ENCODE peak calls at places on chromosomes 2 and 18, in nine cellular contexts. L is tibial artery, D is GM06990, Q is thoracic aorta, R is HCT116, X is breast epithelium, O is HepG2, T is uterus, J is PC-9. P is an unnamed sample.

GRCh38 chr18:72410399-72410798 is 133.7 kb downstream of the CBLN2 start:
- DNase-seq in Q (no peak), O (no peak), T (no peak), R (no peak), X (no peak), D (no peak), J (no peak), L (no peak), P (peak; percentile 62)

GRCh38 chr18:46148810-46149209 is 44.6 kb downstream of the HAUS1 start:
- DNase-seq in L (peak; percentile 38), Q (no peak), J (peak; percentile 66), T (peak; percentile 15), X (no peak), D (no peak), R (no peak), O (peak; percentile 59), P (peak; percentile 60)

GRCh38 chr2:8435608-8436007 is 246.2 kb upstream of the ID2 start:
- DNase-seq in X (no peak), J (no peak), Q (no peak), R (no peak), O (no peak), T (no peak), L (no peak), D (no peak), P (no peak)

GRCh38 chr18:35618703-35619102 is 37.2 kb downstream of the GALNT1 start:
- DNase-seq in L (no peak), Q (no peak), R (no peak), J (no peak), D (no peak), X (no peak), T (no peak), O (no peak), P (no peak)

GRCh38 chr2:62281661-62282060 is 85.7 kb downstream of the B3GNT2 start:
- DNase-seq in Q (no peak), X (no peak), T (no peak), D (no peak), J (no peak), L (no peak), O (no peak), R (no peak), P (no peak)

GRCh38 chr18:44681611-44682010 is 923 bp downstream of the SETBP1 start:
- DNase-seq in D (no peak), T (no peak), X (no peak), L (no peak), R (no peak), Q (no peak), O (no peak), J (no peak), P (no peak)

GRCh38 chr2:107992069-107992468 is 5.7 kb downstream of the SLC5A7 start:
- DNase-seq in O (no peak), X (no peak), J (peak; percentile 68), Q (no peak), T (no peak), R (no peak), L (no peak), D (no peak), P (no peak)

GRCh38 chr18:54767094-54767493 is 61.2 kb upstream of the RAB27B start:
- DNase-seq in R (no peak), L (no peak), J (peak; percentile 98), Q (no peak), X (no peak), D (no peak), T (no peak), O (peak; percentile 62), P (no peak)

GRCh38 chr18:1573732-1574131 is 669.1 kb downstream of the ADCYAP1 start:
- DNase-seq in J (no peak), X (no peak), O (no peak), L (no peak), R (no peak), T (no peak), Q (no peak), D (no peak), P (no peak)

GRCh38 chr2:88600038-88600465 is 27.2 kb downstream of the EIF2AK3 start:
- DNase-seq in R (peak; percentile 97), T (no peak), D (peak; percentile 86), Q (no peak), L (no peak), X (no peak), O (peak; percentile 90), J (peak; percentile 98), P (peak; percentile 95)

GRCh38 chr18:26777316-26778053 is 88.0 kb downstream of the AQP4 start:
- DNase-seq in O (no peak), X (no peak), Q (no peak), L (no peak), J (no peak), R (no peak), T (no peak), D (no peak), P (no peak)

GRCh38 chr2:234981197-234982095 is 29.6 kb downstream of the SH3BP4 start:
- DNase-seq in D (no peak), J (peak; percentile 100), T (peak; percentile 72), R (peak; percentile 73), X (no peak), L (peak; percentile 74), Q (peak; percentile 75), O (peak; percentile 94), P (no peak)

GRCh38 chr2:88489181-88489580 is 36.7 kb upstream of the FOXI3 start:
- DNase-seq in J (no peak), R (peak; percentile 13), Q (no peak), X (no peak), D (no peak), T (no peak), O (no peak), L (no peak), P (no peak)

GRCh38 chr2:234137400-234138014 is 87.0 kb downstream of the SPP2 start:
- DNase-seq in O (no peak), R (no peak), L (no peak), T (no peak), X (no peak), Q (no peak), J (peak; percentile 98), D (no peak), P (no peak)

DNA sequence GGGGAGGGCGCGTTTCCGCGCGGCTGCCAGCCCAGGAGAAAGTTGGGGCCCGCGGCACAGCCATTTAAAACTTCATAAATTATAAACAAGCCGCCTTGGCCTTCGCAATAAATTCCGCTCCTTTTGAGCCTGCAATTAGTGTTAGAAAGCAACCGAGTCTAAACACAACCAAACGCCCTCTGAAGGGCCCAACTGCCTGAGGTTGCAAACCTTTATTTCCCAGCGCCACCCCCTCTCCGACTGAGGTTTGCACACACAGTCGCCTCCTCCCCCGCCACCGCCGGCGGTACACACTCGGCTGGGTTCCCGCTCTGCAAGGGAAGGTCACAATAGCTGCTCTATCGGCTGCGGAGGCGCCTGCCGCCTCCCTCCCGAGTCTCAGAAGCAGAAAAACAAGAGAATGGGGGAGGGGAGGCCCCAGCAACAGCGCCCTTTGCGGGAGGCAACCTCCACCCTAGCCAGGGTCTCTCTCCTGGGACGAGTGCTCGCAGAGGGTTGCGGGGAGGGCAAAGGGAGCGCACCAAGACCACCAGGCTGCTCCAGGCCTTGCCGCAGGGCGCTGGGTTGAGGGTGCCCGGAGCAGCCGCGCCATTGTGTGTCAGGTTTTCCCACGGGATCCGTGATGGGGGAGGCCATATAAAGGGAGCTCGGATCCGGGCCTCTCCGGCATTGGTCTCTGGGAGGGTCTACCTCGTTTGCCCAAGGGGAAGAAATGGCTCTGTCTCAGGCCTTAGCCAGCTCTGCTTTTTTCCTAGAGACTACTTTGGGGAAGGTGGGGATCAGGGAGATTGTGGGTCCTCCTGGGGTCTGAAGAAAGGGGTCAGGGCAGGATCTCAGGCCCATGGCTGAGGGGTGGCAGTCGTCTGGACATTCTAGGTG is 13.4 kb upstream of the HOXD1 start:
- DNase-seq in T (peak; percentile 71), D (no peak), X (no peak), Q (no peak), O (no peak), J (no peak), L (no peak), R (no peak), P (no peak)
- H3K27me3 ChIP-seq in T (no peaks in the 10 kb centered on the region), D (no peaks in the 10 kb centered on the region), X (peaks cover 92% of the 10 kb centered on the region), Q (peaks cover 22% of the 10 kb centered on the region), O (peaks cover 5% of the 10 kb centered on the region), J (peaks cover 58% of the 10 kb centered on the region), L (no peaks in the 10 kb centered on the region), R (no peaks in the 10 kb centered on the region), P (no peaks in the 10 kb centered on the region)

GRCh38 chr2:128753321-128753720 is 434.7 kb upstream of the HS6ST1 start:
- DNase-seq in Q (no peak), X (no peak), T (no peak), R (no peak), L (no peak), O (no peak), D (no peak), J (no peak), P (no peak)
- H3K4me3 ChIP-seq in Q (no peak overlapping the region), X (no peak overlapping the region), T (no peak overlapping the region), R (no peak overlapping the region), L (no peak overlapping the region), O (no peak overlapping the region), D (no peak overlapping the region), J (no peak overlapping the region), P (no peak overlapping the region)

DNA sequence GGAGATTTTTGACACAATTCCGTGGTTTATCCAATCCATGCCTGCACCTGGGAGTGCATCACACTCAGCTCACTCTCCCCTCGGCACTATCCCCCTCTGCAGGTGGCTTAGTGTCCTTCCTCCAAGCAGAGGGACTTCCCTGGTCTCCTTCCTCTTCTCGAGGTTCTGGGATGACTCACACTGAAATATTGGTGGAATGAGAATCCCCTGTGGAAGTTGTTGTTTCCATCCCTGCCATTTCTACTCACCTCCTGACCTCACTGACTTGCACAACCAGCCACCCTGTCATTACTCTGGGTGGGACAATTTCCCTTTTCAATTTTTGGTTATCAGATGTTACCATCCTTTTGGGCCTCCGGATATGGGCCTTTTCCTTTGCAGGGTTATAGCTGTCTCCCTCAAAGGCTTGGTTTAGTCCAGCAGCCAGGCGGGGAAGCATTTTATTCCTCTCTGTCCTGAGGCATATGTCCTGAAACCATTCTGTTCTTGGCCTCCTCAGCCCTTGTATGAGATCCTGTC is 59.9 kb downstream of the PTPRM start:
- DNase-seq in R (no peak), Q (no peak), X (no peak), T (no peak), J (peak; percentile 84), D (no peak), L (no peak), O (peak; percentile 93), P (no peak)
- TF ChIP-seq CTCF in R (no peak), Q (no peak), X (no peak), T (no peak), J (peak; percentile 58), D (no peak), L (no peak), O (peak; percentile 64), P (no peak)

GRCh38 chr2:45859682-45860081 is 208.2 kb downstream of the PRKCE start:
- DNase-seq in O (no peak), R (no peak), X (no peak), L (no peak), Q (no peak), J (no peak), T (no peak), D (no peak), P (no peak)

GRCh38 chr2:45860136-45861106 is 208.9 kb downstream of the PRKCE start:
- DNase-seq in T (peak; percentile 60), Q (peak; percentile 21), X (no peak), D (no peak), R (no peak), L (peak; percentile 44), J (no peak), O (peak; percentile 16), P (no peak)

GRCh38 chr2:45857206-45857605 is 205.7 kb downstream of the PRKCE start:
- DNase-seq in T (no peak), O (no peak), D (no peak), Q (no peak), J (no peak), X (no peak), L (no peak), R (no peak), P (no peak)

GRCh38 chr2:45856391-45857055 is 205.0 kb downstream of the PRKCE start:
- DNase-seq in T (no peak), O (no peak), X (no peak), R (no peak), Q (no peak), D (no peak), J (no peak), L (no peak), P (no peak)

GRCh38 chr2:45857848-45858520 is 206.5 kb downstream of the PRKCE start:
- DNase-seq in L (no peak), Q (no peak), D (no peak), X (no peak), O (no peak), T (no peak), R (no peak), J (no peak), P (no peak)
- H3K27me3 ChIP-seq in L (no peaks in the 10 kb centered on the region), Q (no peaks in the 10 kb centered on the region), D (no peaks in the 10 kb centered on the region), X (no peaks in the 10 kb centered on the region), O (no peaks in the 10 kb centered on the region), T (no peaks in the 10 kb centered on the region), R (no peaks in the 10 kb centered on the region), J (no peaks in the 10 kb centered on the region), P (no peaks in the 10 kb centered on the region)